ENCODE peak calls at places on chromosomes 6 and 20, in four cellular contexts. X, D, P and E are unnamed samples. For H3K9me3, the result is how much of the 10 kb centered on the place peaks cover.

GRCh38 chr6:75430631-75431345 is 62.8 kb downstream of the FILIP1 start:
- DNase-seq in X (no peak), D (no peak), P (no peak), E (no peak)

GRCh38 chr20:57308451-57309410 is 20.9 kb upstream of the SPO11 start:
- DNase-seq in X (no peak), D (no peak), P (no peak), E (no peak)

GRCh38 chr6:2008383-2008976 is 236.9 kb downstream of the GMDS start:
- DNase-seq in X (no peak), D (no peak), P (peak), E (no peak)

GRCh38 chr6:137231156-137231555 is 12.0 kb upstream of the IFNGR1 start:
- DNase-seq in X (no peak), D (no peak), P (no peak), E (no peak)

GRCh38 chr6:81241717-81242116 is 510.8 kb downstream of the TENT5A start:
- DNase-seq in X (no peak), D (peak), P (peak), E (no peak)

GRCh38 chr20:24337551-24337950 is 131.9 kb upstream of the SYNDIG1 start:
- DNase-seq in X (no peak), D (no peak), P (no peak), E (no peak)

GRCh38 chr20:34703573-34704176 is 469 bp upstream of the TP53INP2 start:
- DNase-seq in X (no peak), D (peak), P (peak), E (no peak)

GRCh38 chr6:49284134-49284533 is 178.9 kb downstream of the MMUT start:
- DNase-seq in X (no peak), D (no peak), P (no peak), E (no peak)

GRCh38 chr6:87066449-87067288 is 28.2 kb downstream of the CGA start:
- DNase-seq in X (peak), D (peak), P (peak), E (peak)

GRCh38 chr6:28656715-28657114 is 131.0 kb downstream of the GPX5 start:
- DNase-seq in X (no peak), D (no peak), P (no peak), E (no peak)

GRCh38 chr6:28657756-28658465 is 132.2 kb downstream of the GPX5 start:
- DNase-seq in X (no peak), D (peak), P (peak), E (peak)

GRCh38 chr6:28659250-28659566 is 133.5 kb downstream of the GPX5 start:
- DNase-seq in X (no peak), D (no peak), P (no peak), E (no peak)

GRCh38 chr6:28658475-28659249 is 133.0 kb downstream of the GPX5 start:
- DNase-seq in X (no peak), D (no peak), P (no peak), E (no peak)

DNA sequence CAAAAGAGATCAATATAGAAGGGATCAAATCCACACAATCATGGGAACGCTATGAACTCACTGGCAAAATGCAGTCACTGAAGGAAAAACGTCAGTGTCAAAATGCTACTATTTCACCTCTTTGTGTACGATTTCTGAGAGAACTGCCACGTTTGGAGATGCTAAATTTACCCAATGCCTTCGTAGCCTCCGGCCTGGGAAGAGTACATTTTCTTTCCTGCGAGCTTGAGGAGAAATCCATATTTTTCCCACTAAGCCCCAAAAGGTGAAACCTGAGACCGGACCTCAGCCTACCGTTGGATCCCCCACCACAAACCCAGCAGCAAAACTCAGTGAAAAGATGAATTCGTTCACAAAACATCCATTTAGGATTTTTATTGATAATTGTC is 131.7 kb downstream of the GPX5 start:
- DNase-seq in X (no peak), D (no peak), P (no peak), E (no peak)
- H3K4me3 ChIP-seq in X (peak), D (no peak), P (no peak), E (peak)

GRCh38 chr6:155340464-155341129 is 26.3 kb upstream of the TFB1M start:
- DNase-seq in X (no peak), D (no peak), P (peak), E (no peak)
- H3K9me3 ChIP-seq in X (under half), D (under half), P (under half), E (under half)

DNA sequence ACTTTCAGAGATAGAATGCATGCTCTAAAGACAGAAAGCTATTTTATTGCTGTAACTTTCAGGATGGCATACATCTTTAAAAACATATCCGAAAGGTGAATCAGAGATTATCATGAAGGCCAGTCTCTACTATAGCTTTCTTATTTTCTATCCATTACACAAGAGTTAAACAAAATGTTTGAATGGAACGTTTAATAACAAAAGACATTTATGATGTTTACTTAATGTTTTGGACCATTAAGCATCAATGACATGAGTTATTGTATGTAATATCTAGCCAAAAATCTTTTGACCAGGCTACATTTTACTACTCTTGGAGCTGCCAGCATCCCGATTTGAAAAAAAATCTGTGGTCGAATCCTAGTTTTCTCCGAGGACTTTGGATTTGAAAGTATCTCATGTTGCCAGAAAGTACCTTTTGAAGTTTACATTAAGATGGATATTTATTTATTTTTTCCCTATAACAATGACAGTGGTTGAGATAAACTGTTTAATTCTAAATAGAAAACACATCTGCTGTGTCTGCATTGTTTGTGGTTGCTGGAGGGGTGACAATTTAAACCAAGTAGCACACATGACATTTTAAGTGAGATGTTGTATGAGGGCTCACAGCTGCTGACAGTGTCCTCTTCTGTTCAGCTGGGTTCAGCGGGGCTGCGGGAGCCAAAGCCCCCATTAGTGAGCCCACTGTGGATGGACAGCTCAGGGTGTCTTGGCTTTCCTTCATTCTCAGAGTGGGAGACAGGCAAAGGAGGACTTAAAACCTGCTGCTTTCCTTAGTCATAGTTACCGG is 293.6 kb upstream of the TCF21 start:
- DNase-seq in X (no peak), D (no peak), P (no peak), E (no peak)
- H3K4me3 ChIP-seq in X (no peak), D (no peak), P (no peak), E (no peak)

GRCh38 chr20:56223352-56223751 is 25.2 kb upstream of the MC3R start:
- DNase-seq in X (no peak), D (no peak), P (no peak), E (no peak)

GRCh38 chr20:56222945-56223344 is 25.6 kb upstream of the MC3R start:
- DNase-seq in X (no peak), D (no peak), P (no peak), E (no peak)

GRCh38 chr20:56217820-56218219 is 30.7 kb upstream of the MC3R start:
- DNase-seq in X (no peak), D (no peak), P (no peak), E (no peak)

DNA sequence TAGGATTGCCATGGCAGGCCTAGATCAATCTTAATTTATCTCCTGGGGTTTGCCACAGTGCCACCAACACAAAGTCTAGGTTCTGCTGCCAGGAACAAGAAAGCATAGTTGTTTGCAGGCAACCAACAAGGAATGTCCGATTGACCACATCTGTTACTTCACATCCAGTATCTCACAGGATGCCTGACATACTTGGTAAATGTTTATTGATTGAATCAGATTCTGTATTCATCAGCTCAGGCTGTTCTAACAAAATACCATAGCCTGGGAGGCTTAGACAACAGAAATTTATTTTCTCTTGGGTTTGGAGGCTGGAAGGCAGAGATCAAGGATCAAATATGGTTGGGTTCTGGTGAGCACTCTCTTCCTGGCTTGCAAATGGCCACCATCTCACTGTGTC is 26.3 kb upstream of the MC3R start:
- DNase-seq in X (no peak), D (no peak), P (peak), E (no peak)
- H3K9me3 ChIP-seq in X (under half), D (under half), P (under half), E (under half)

GRCh38 chr6:35310265-35310831 is 12.7 kb downstream of the DEF6 start:
- DNase-seq in X (no peak), D (no peak), P (no peak), E (no peak)
- H3K4me3 ChIP-seq in X (no peak), D (no peak), P (no peak), E (no peak)

GRCh38 chr20:56175884-56176283 is 72.6 kb upstream of the MC3R start:
- DNase-seq in X (no peak), D (no peak), P (no peak), E (no peak)

GRCh38 chr20:56166781-56167465 is 81.6 kb upstream of the MC3R start:
- DNase-seq in X (no peak), D (no peak), P (no peak), E (no peak)

GRCh38 chr20:56174416-56174815 is 74.1 kb upstream of the MC3R start:
- DNase-seq in X (no peak), D (no peak), P (no peak), E (no peak)

DNA sequence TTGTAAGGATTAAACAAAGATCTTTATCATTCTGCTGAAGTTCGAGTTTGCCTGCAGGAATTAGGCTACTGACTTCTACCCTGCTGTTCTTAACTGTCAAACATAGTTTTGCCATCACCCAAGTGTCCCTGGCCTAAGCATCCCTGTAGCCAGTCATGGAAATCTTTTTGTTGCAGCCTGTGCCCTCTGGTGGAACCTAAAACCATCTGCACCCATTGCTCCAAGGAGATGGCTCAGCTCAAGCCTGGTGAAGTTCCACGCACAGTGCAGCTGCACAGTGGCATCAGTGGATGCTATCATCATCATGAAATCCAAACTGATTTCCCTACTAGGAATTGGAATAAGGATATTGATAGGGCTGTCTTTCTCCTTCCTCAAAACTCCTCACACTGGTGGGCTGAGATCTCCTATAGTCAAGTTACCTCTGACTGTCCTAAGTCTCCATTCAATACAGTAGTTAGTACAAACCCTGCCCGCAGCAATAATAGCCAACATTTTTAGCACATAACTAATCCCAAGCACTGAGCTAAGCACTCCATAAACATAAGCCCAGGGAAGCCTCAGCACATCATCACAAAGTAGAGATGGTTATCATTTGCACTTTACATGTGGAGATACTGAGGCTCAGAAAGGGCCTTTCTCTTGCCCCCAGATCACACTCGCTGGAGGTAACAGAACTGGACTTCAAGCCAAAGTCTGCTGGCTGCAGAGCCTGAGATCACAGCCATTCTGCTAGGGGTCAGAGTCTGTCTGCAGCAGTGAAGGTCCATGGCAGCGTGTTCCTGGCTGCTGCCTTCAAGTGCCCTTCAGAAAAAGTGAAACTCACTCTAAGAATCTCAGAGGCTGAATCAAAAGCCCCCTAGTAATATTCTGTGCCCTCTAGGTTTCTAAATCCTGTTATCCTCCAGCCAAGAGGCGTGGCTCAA is 77.2 kb upstream of the MC3R start:
- DNase-seq in X (no peak), D (no peak), P (peak), E (no peak)
- H3K9me3 ChIP-seq in X (under half), D (under half), P (under half), E (under half)

GRCh38 chr6:7544597-7544996 is 3.1 kb downstream of the DSP start:
- DNase-seq in X (no peak), D (no peak), P (no peak), E (no peak)
- H3K4me3 ChIP-seq in X (no peak), D (no peak), P (no peak), E (peak)